ENCODE peak calls at places on chromosomes 2 and 18, in five cellular contexts. One of them, this sample, is unnamed.

GRCh38 chr2:197926673-197927072 is 122.3 kb downstream of the PLCL1 start:
- DNase-seq in PC-9: no peak
- DNase-seq in hepatocyte: no peak
- DNase-seq in bronchial epithelial cell: no peak
- DNase-seq in tibial artery: no peak
- DNase-seq in this sample: no peak

GRCh38 chr2:99754215-99754614 is 264.4 kb upstream of the REV1 start:
- DNase-seq in PC-9: no peak
- DNase-seq in tibial artery: no peak
- DNase-seq in bronchial epithelial cell: peak
- DNase-seq in hepatocyte: no peak
- DNase-seq in this sample: no peak

GRCh38 chr18:2173464-2173863 is 397.8 kb downstream of the METTL4 start:
- DNase-seq in bronchial epithelial cell: peak
- DNase-seq in PC-9: peak
- DNase-seq in hepatocyte: peak
- DNase-seq in tibial artery: no peak
- DNase-seq in this sample: peak

GRCh38 chr18:47912343-47912742 is 18.1 kb downstream of the SMAD2 start:
- DNase-seq in PC-9: no peak
- DNase-seq in bronchial epithelial cell: peak
- DNase-seq in tibial artery: no peak
- DNase-seq in hepatocyte: peak
- DNase-seq in this sample: no peak

GRCh38 chr2:7732497-7732896 is 815.3 kb downstream of the RNF144A start:
- DNase-seq in PC-9: no peak
- DNase-seq in hepatocyte: no peak
- DNase-seq in tibial artery: no peak
- DNase-seq in bronchial epithelial cell: no peak
- DNase-seq in this sample: no peak

GRCh38 chr18:7921938-7922587 is 354.9 kb downstream of the PTPRM start:
- DNase-seq in PC-9: peak
- DNase-seq in bronchial epithelial cell: peak
- DNase-seq in hepatocyte: peak
- DNase-seq in tibial artery: no peak
- DNase-seq in this sample: peak

GRCh38 chr2:16136461-16137035 is 196.2 kb downstream of the MYCN start:
- DNase-seq in bronchial epithelial cell: no peak
- DNase-seq in PC-9: no peak
- DNase-seq in hepatocyte: no peak
- DNase-seq in tibial artery: no peak
- DNase-seq in this sample: no peak

GRCh38 chr2:62467475-62468321 is 38.3 kb downstream of the TMEM17 start:
- DNase-seq in bronchial epithelial cell: peak
- DNase-seq in PC-9: no peak
- DNase-seq in hepatocyte: no peak
- DNase-seq in tibial artery: no peak
- DNase-seq in this sample: no peak

GRCh38 chr2:98134138-98134537 is 47.2 kb downstream of the VWA3B start:
- DNase-seq in PC-9: no peak
- DNase-seq in tibial artery: no peak
- DNase-seq in hepatocyte: no peak
- DNase-seq in bronchial epithelial cell: no peak
- DNase-seq in this sample: no peak

GRCh38 chr18:32714571-32715148 is 58.2 kb downstream of the KLHL14 start:
- DNase-seq in PC-9: peak
- DNase-seq in bronchial epithelial cell: peak
- DNase-seq in tibial artery: no peak
- DNase-seq in hepatocyte: peak
- DNase-seq in this sample: peak

GRCh38 chr18:45482286-45482685 is 133.0 kb upstream of the SLC14A2 start:
- DNase-seq in tibial artery: no peak
- DNase-seq in bronchial epithelial cell: peak
- DNase-seq in hepatocyte: no peak
- DNase-seq in PC-9: no peak
- DNase-seq in this sample: no peak

GRCh38 chr2:216555274-216555673 is 56.6 kb downstream of the RPL37A start:
- DNase-seq in hepatocyte: no peak
- DNase-seq in bronchial epithelial cell: no peak
- DNase-seq in tibial artery: peak
- DNase-seq in PC-9: peak
- DNase-seq in this sample: peak

GRCh38 chr18:36112302-36112701 is 16.8 kb downstream of the SLC39A6 start:
- DNase-seq in hepatocyte: no peak
- DNase-seq in PC-9: no peak
- DNase-seq in tibial artery: no peak
- DNase-seq in bronchial epithelial cell: no peak
- DNase-seq in this sample: no peak

DNA sequence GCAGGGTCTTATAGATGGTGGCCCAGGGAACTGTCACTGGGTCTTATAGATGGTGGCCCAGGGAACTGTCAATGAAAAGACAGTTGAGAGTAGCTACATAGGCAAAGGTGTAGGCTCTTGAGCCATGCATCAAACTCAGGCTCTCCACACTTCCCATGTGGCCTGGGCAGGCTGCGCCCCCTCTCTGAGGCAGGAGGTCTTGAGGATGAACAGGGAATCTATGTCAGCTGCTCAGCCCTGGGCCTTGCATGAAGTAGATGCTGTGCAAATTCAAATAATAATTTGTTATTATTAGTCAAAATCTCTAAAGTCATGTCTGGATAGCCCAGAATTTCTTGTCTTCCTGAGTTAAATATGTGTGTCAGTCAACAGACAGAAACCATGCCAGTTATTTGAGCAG is 26.7 kb downstream of the STK25 start:
- DNase-seq in PC-9: no peak
- DNase-seq in hepatocyte: no peak
- DNase-seq in bronchial epithelial cell: no peak
- DNase-seq in tibial artery: no peak
- DNase-seq in this sample: no peak
- TF ChIP-seq CTCF in PC-9: no peak
- TF ChIP-seq CTCF in hepatocyte: no peak
- TF ChIP-seq CTCF in bronchial epithelial cell: no peak
- TF ChIP-seq CTCF in tibial artery: no peak
- TF ChIP-seq CTCF in this sample: no peak

DNA sequence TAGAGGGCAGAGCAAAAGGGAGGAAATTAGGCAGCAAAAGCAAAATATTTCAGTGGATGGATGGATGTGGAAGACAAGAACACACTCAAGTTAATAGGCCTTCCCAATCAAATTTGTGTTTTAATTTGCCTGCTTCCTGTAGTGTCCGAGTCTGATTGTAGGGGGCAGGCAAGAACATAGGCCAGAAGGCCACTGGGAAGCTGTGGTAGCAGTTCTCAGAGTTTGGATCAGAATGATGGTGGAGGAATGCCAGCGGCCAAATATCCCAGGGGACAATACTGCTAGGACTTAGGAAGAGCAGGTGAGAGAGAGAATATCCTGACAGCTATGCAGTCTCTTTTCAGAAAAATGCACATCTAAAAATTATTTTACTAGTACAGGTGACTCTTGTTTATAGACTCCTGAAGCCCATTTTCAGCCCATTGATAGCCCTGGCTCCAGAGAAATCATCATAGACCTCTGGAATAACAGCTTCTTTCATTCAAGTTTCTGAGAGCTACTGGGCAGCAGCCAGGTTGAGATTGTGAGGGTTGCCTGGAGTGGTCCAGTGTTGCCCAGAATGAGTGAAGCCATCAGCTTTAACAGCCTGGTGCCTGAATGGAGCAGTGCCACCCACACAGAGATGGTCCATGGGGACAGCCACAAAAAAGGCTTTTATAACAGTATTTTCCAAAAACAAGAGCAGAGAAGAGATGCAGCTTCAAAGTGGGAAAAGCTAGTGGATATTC is 19.1 kb upstream of the SERPINE2 start:
- DNase-seq in bronchial epithelial cell: no peak
- DNase-seq in tibial artery: no peak
- DNase-seq in hepatocyte: no peak
- DNase-seq in PC-9: no peak
- DNase-seq in this sample: no peak
- TF ChIP-seq CTCF in bronchial epithelial cell: no peak
- TF ChIP-seq CTCF in tibial artery: no peak
- TF ChIP-seq CTCF in hepatocyte: no peak
- TF ChIP-seq CTCF in PC-9: peak
- TF ChIP-seq CTCF in this sample: no peak

GRCh38 chr18:52992041-52992440 is 652.0 kb downstream of the DCC start:
- DNase-seq in bronchial epithelial cell: no peak
- DNase-seq in PC-9: no peak
- DNase-seq in hepatocyte: peak
- DNase-seq in tibial artery: no peak
- DNase-seq in this sample: no peak
- TF ChIP-seq CTCF in bronchial epithelial cell: peak
- TF ChIP-seq CTCF in PC-9: no peak
- TF ChIP-seq CTCF in hepatocyte: peak
- TF ChIP-seq CTCF in tibial artery: no peak
- TF ChIP-seq CTCF in this sample: no peak

DNA sequence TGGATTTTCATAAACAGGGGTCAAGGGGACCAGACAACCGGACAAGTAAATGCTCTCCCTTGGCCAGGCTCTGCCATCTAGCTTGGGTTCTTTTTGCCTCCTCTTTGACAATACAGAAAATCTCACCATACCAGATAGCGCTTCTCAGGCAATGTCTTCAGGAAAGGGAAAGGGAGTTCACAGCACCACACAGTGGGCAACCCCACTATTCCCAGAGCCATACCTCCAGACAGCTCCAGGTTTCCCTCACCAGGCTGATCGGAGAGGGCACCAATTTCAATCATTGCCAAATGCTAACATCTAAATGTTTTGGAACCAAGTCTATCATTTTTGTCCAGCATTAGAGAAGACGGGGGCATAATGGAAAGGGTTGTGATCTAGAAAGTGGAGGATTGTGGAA is 28.1 kb downstream of the CCDC68 start:
- DNase-seq in bronchial epithelial cell: no peak
- DNase-seq in hepatocyte: no peak
- DNase-seq in tibial artery: no peak
- DNase-seq in PC-9: no peak
- DNase-seq in this sample: no peak
- TF ChIP-seq CTCF in bronchial epithelial cell: no peak
- TF ChIP-seq CTCF in hepatocyte: no peak
- TF ChIP-seq CTCF in tibial artery: no peak
- TF ChIP-seq CTCF in PC-9: no peak
- TF ChIP-seq CTCF in this sample: no peak

This sample was measured in Calu3.